ENCODE peak calls at places on chromosomes 11 and 22, in nine cellular contexts. Z is Right ventricle myocardium inferior; E is activated T-helper 17 cell treated with anti-CD3 and anti-CD28 coated beads, Interleukin-2, amount 50 U/mL, for 72 hours; B is activated CD8-positive, alpha-beta memory T cell treated with anti-CD3 and anti-CD28 coated beads, Interleukin-2, amount 10 ng/mL, durations not matched to agents 7 days and 5 days; F is activated CD4-positive, CD25-positive, alpha-beta regulatory T cell treated with anti-CD3 and anti-CD28 coated beads, Interleukin-2, amount 50 U/mL, for 24 hours; H is natural killer cell; C is aorta; L is mucosa of descending colon; T is activated naive CD8-positive, alpha-beta T cell treated with anti-CD3 and anti-CD28 coated beads, Interleukin-2, amount 10 ng/mL, durations not matched to agents 7 days and 5 days. I is an unnamed sample.

GRCh38 chr22:40396882-40397281 is 26.5 kb downstream of the SGSM3 start:
- ATAC-seq in Z (peak), E (no peak), B (no peak), F (no peak), H (no peak), C (peak), L (peak), T (no peak), I (peak)

GRCh38 chr11:68843052-68843561 is 1.4 kb upstream of the CPT1A start:
- ATAC-seq in Z (no peak), E (no peak), B (no peak), F (no peak), H (no peak), C (no peak), L (no peak), T (no peak), I (no peak)

GRCh38 chr11:66101055-66101454 is 31.0 kb downstream of the PACS1 start:
- ATAC-seq in Z (no peak), E (peak), B (peak), F (peak), H (peak), C (no peak), L (peak), T (peak), I (no peak)

GRCh38 chr11:117613521-117613920 is 183.5 kb downstream of the DSCAML1 start:
- ATAC-seq in Z (peak), E (no peak), B (no peak), F (no peak), H (no peak), C (no peak), L (no peak), T (no peak), I (no peak)

GRCh38 chr11:128334311-128335044 is 252.9 kb downstream of the ETS1 start:
- ATAC-seq in Z (peak), E (no peak), B (no peak), F (no peak), H (no peak), C (peak), L (peak), T (no peak), I (no peak)

GRCh38 chr11:44217432-44217831 is 92.5 kb downstream of the ALX4 start:
- ATAC-seq in Z (no peak), E (no peak), B (no peak), F (no peak), H (no peak), C (no peak), L (no peak), T (no peak), I (no peak)

GRCh38 chr11:86524603-86525352 is 147.6 kb downstream of the ME3 start:
- ATAC-seq in Z (no peak), E (no peak), B (no peak), F (no peak), H (no peak), C (no peak), L (no peak), T (no peak), I (peak)

GRCh38 chr11:69209936-69210659 is 54.4 kb downstream of the SMIM38 start:
- ATAC-seq in Z (peak), E (peak), B (no peak), F (peak), H (no peak), C (no peak), L (peak), T (no peak), I (no peak)

GRCh38 chr22:21823740-21824438 is 43.6 kb downstream of the MAPK1 start:
- ATAC-seq in Z (no peak), E (no peak), B (no peak), F (no peak), H (no peak), C (no peak), L (no peak), T (no peak), I (peak)

GRCh38 chr11:82967381-82967780 is 65.8 kb downstream of the DDIAS start:
- ATAC-seq in Z (no peak), E (no peak), B (no peak), F (no peak), H (no peak), C (no peak), L (no peak), T (no peak), I (no peak)

GRCh38 chr11:122186439-122187080 is 70.5 kb upstream of the BLID start:
- ATAC-seq in Z (peak), E (no peak), B (no peak), F (no peak), H (no peak), C (peak), L (no peak), T (no peak), I (no peak)

GRCh38 chr22:42688914-42689275 is 31.8 kb downstream of the A4GALT start:
- ATAC-seq in Z (no peak), E (no peak), B (no peak), F (no peak), H (no peak), C (peak), L (no peak), T (no peak), I (no peak)

GRCh38 chr22:40597541-40598453 is 38.7 kb downstream of the MRTFA start:
- ATAC-seq in Z (no peak), E (no peak), B (no peak), F (no peak), H (no peak), C (no peak), L (no peak), T (no peak), I (peak)

GRCh38 chr22:45212306-45212709 is 28.4 kb downstream of the KIAA0930 start:
- ATAC-seq in Z (peak), E (no peak), B (no peak), F (no peak), H (no peak), C (peak), L (peak), T (no peak), I (peak)

GRCh38 chr11:62881579-62882427 is 1.1 kb downstream of the SLC3A2 start:
- ATAC-seq in Z (peak), E (peak), B (peak), F (peak), H (peak), C (peak), L (peak), T (peak), I (peak)

GRCh38 chr11:46114961-46115360 is 6.3 kb downstream of the PHF21A start:
- ATAC-seq in Z (no peak), E (no peak), B (no peak), F (no peak), H (no peak), C (no peak), L (no peak), T (no peak), I (no peak)

GRCh38 chr11:17314904-17315426 is 36.6 kb upstream of the NCR3LG1 start:
- ATAC-seq in Z (no peak), E (peak), B (peak), F (no peak), H (no peak), C (no peak), L (no peak), T (peak), I (no peak)

GRCh38 chr22:36546932-36547331 is 18.0 kb upstream of the EIF3D start:
- ATAC-seq in Z (no peak), E (peak), B (peak), F (no peak), H (no peak), C (no peak), L (no peak), T (no peak), I (peak)

I was measured in SK-N-SH treated with all-trans-retinoic acid at 6 μM for 48 hours.